ENCODE peak calls at places on chromosomes 16 and 17, in five cellular contexts. I is uterus, Z is bronchial epithelial cell, H is HFFc6, K is fibroblast of pulmonary artery. J is an unnamed sample.

GRCh38 chr16:81625544-81626152 is 153.4 kb upstream of the PLCG2 start:
- DNase-seq in I (peak; percentile 48), Z (peak; percentile 67), H (peak; percentile 38), K (peak; percentile 49), J (peak; percentile 43)

GRCh38 chr17:50203086-50203485 is 1.7 kb upstream of the COL1A1 start:
- DNase-seq in I (peak; percentile 78), Z (no peak), H (peak; percentile 56), K (peak; percentile 23), J (no peak)

GRCh38 chr16:87317766-87318121 is 552 bp upstream of the C16orf95 start:
- DNase-seq in I (peak; percentile 52), Z (peak; percentile 35), H (peak; percentile 46), K (peak; percentile 66), J (no peak)

GRCh38 chr16:74603848-74604247 is 3.1 kb downstream of the GLG1 start:
- DNase-seq in I (no peak), Z (peak; percentile 52), H (no peak), K (peak; percentile 40), J (peak; percentile 34)

GRCh38 chr17:8057691-8058114 is 18.8 kb downstream of the ALOX15B start:
- DNase-seq in I (no peak), Z (peak; percentile 79), H (peak; percentile 76), K (peak; percentile 89), J (peak; percentile 71)

GRCh38 chr17:36950027-36950426 is 1.3 kb downstream of the AATF start:
- DNase-seq in I (no peak), Z (no peak), H (no peak), K (no peak), J (no peak)

GRCh38 chr17:63984206-63984605 is 11.5 kb upstream of the SCN4A start:
- DNase-seq in I (no peak), Z (no peak), H (no peak), K (peak; percentile 29), J (peak; percentile 55)

GRCh38 chr16:49023095-49023494 is 258.5 kb downstream of the CBLN1 start:
- DNase-seq in I (peak; percentile 40), Z (peak; percentile 98), H (no peak), K (peak; percentile 44), J (peak; percentile 57)

GRCh38 chr17:12789075-12789975 is at the start of gene ARHGAP44:
- DNase-seq in I (peak; percentile 75), Z (peak; percentile 37), H (peak; percentile 30), K (peak; percentile 65), J (peak; percentile 49)

GRCh38 chr17:33385133-33385532 is 92.0 kb upstream of the ASIC2 start:
- DNase-seq in I (no peak), Z (no peak), H (no peak), K (no peak), J (no peak)

GRCh38 chr17:12730931-12731521 is 58.3 kb upstream of the ARHGAP44 start:
- DNase-seq in I (peak; percentile 28), Z (peak; percentile 35), H (peak; percentile 80), K (peak; percentile 40), J (peak; percentile 37)

GRCh38 chr17:40362696-40363479 is 1.6 kb downstream of the GJD3 start:
- DNase-seq in I (no peak), Z (peak; percentile 40), H (peak; percentile 64), K (peak; percentile 75), J (peak; percentile 75)

GRCh38 chr16:1333149-1333812 is at the start of gene BAIAP3:
- DNase-seq in I (no peak), Z (no peak), H (no peak), K (peak; percentile 35), J (no peak)

GRCh38 chr17:34736611-34737010 is 157.2 kb downstream of the TMEM132E start:
- DNase-seq in I (no peak), Z (no peak), H (no peak), K (no peak), J (no peak)

GRCh38 chr17:2075336-2076056 is 20.6 kb downstream of the HIC1 start:
- DNase-seq in I (peak; percentile 67), Z (peak; percentile 36), H (no peak), K (peak; percentile 66), J (no peak)

GRCh38 chr17:44363613-44364159 is at the start of gene FAM171A2:
- DNase-seq in I (peak; percentile 65), Z (no peak), H (no peak), K (peak; percentile 57), J (peak; percentile 24)

GRCh38 chr16:3192476-3193019 is 4.5 kb downstream of the OR1F1 start:
- DNase-seq in I (no peak), Z (no peak), H (no peak), K (no peak), J (no peak)

GRCh38 chr16:3188675-3188924 is 596 bp downstream of the OR1F1 start:
- DNase-seq in I (no peak), Z (no peak), H (no peak), K (no peak), J (peak; percentile 23)

GRCh38 chr16:3189869-3190268 is 1.9 kb downstream of the OR1F1 start:
- DNase-seq in I (no peak), Z (no peak), H (no peak), K (no peak), J (no peak)

GRCh38 chr16:3188925-3189825 is 1.2 kb downstream of the OR1F1 start:
- DNase-seq in I (no peak), Z (peak; percentile 54), H (peak; percentile 72), K (peak; percentile 50), J (peak; percentile 63)

GRCh38 chr16:3190949-3191353 is 2.9 kb downstream of the OR1F1 start:
- DNase-seq in I (no peak), Z (no peak), H (no peak), K (no peak), J (no peak)
- TF ChIP-seq CTCF in I (no peak), Z (no peak), H (no peak), K (no peak), J (no peak)

DNA sequence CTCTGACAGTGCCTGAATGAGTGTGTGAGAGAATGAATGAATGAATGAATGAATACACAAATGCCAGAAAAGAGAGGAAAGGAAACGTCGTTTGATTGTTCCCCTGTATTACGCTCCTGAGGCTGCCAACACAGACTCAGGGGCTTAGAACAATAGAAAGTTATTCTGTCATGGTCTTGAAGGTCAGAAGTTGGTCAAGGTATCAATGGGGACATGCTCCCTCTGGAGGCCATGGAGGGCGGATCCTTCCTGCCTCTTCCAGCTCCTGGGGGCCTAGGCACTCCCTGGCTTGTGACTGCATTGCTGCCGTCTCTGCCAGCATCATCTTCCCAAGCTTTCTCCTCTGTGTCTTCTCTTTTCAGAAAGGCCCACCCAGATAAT is 1.5 kb upstream of the SLC38A8 start:
- DNase-seq in I (no peak), Z (no peak), H (peak; percentile 16), K (peak; percentile 40), J (no peak)
- TF ChIP-seq CTCF in I (no peak), Z (peak; percentile 44), H (peak; percentile 72), K (peak; percentile 46), J (peak; percentile 44)

GRCh38 chr17:18172528-18173278 is 10.9 kb upstream of the ALKBH5 start:
- DNase-seq in I (no peak), Z (no peak), H (no peak), K (no peak), J (no peak)
- TF ChIP-seq CTCF in I (no peak), Z (no peak), H (no peak), K (no peak), J (no peak)

GRCh38 chr17:66975614-66976378 is 11.3 kb downstream of the CACNG4 start:
- DNase-seq in I (no peak), Z (peak; percentile 33), H (no peak), K (no peak), J (no peak)
- TF ChIP-seq CTCF in I (no peak), Z (peak; percentile 42), H (peak; percentile 16), K (peak; percentile 7), J (no peak)

DNA sequence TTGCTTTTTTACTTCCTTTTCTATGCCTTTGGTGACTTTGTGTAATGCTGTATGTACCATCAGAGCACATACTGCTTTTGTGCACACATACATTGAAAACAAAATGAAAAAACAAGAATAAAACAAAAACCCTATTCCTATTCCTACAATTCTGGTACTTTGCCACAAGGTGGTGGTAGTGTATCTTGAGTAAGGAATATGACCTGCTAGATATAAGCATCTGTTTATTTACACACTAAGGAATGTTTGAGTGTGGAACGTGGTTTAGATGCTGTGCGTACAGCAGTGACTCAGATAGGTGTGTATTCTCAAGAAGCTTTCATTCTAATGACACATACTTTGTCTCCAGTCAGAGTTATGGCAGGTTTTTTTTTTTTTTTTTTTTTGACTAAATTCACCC is 606.2 kb downstream of the WWOX start:
- DNase-seq in I (no peak), Z (peak; percentile 99), H (no peak), K (peak; percentile 10), J (peak; percentile 14)
- TF ChIP-seq CTCF in I (no peak), Z (peak; percentile 46), H (peak; percentile 40), K (peak; percentile 8), J (peak; percentile 19)